ENCODE peak calls at places on chromosomes 3 and 15, in nine cellular contexts. W is CD8-positive, alpha-beta T cell; N is iPS DF 6.9; Y is sigmoid colon; L is effector memory CD4-positive, alpha-beta T cell; P is adrenal gland; J is breast epithelium; T is RWPE1; G is stomach. E is an unnamed sample.

GRCh38 chr3:45486136-45486535 is 97.8 kb downstream of the LARS2 start:
- DNase-seq in W (no peak), N (no peak), Y (no peak), L (no peak), P (no peak), J (no peak), T (no peak), G (no peak), E (no peak)

GRCh38 chr3:178170698-178171535 is 365.3 kb upstream of the KCNMB2 start:
- DNase-seq in W (no peak), N (no peak), Y (no peak), L (no peak), P (no peak), J (no peak), T (peak; percentile 47), G (no peak), E (no peak)

GRCh38 chr15:67997996-67998395 is 56.1 kb upstream of the PIAS1 start:
- DNase-seq in W (no peak), N (no peak), Y (no peak), L (no peak), P (peak; percentile 31), J (no peak), T (peak; percentile 81), G (no peak), E (no peak)

GRCh38 chr3:43243590-43244587 is 42.5 kb upstream of the SNRK start:
- DNase-seq in W (no peak), N (no peak), Y (no peak), L (no peak), P (no peak), J (no peak), T (no peak), G (no peak), E (no peak)

GRCh38 chr3:153749070-153749610 is 372.1 kb upstream of the ARHGEF26 start:
- DNase-seq in W (no peak), N (no peak), Y (no peak), L (no peak), P (no peak), J (no peak), T (no peak), G (no peak), E (no peak)

GRCh38 chr15:58748787-58749531 is 548 bp downstream of the ADAM10 start:
- DNase-seq in W (peak; percentile 22), N (no peak), Y (peak; percentile 75), L (peak; percentile 19), P (peak; percentile 58), J (no peak), T (no peak), G (peak; percentile 49), E (peak; percentile 41)

GRCh38 chr3:133890972-133891644 is 4.6 kb downstream of the RAB6B start:
- DNase-seq in W (no peak), N (no peak), Y (no peak), L (no peak), P (no peak), J (no peak), T (no peak), G (no peak), E (no peak)

GRCh38 chr15:93861956-93862741 is 369.2 kb upstream of the MCTP2 start:
- DNase-seq in W (no peak), N (no peak), Y (peak; percentile 65), L (no peak), P (peak; percentile 19), J (no peak), T (no peak), G (no peak), E (no peak)

GRCh38 chr3:87191641-87192040 is 35.5 kb upstream of the CHMP2B start:
- DNase-seq in W (no peak), N (no peak), Y (no peak), L (no peak), P (no peak), J (no peak), T (no peak), G (no peak), E (no peak)

GRCh38 chr15:65209701-65210643 is 1.3 kb downstream of the CILP start:
- DNase-seq in W (no peak), N (no peak), Y (peak; percentile 69), L (no peak), P (no peak), J (no peak), T (no peak), G (no peak), E (peak; percentile 46)

GRCh38 chr3:142027713-142028112 is 121.6 kb downstream of the TFDP2 start:
- DNase-seq in W (no peak), N (no peak), Y (no peak), L (no peak), P (no peak), J (no peak), T (peak; percentile 42), G (no peak), E (no peak)

GRCh38 chr15:75862796-75863195 is 19.5 kb downstream of the UBE2Q2 start:
- DNase-seq in W (no peak), N (no peak), Y (no peak), L (no peak), P (no peak), J (no peak), T (no peak), G (no peak), E (no peak)

GRCh38 chr15:90594297-90594696 is 64.6 kb downstream of the CRTC3 start:
- DNase-seq in W (peak; percentile 82), N (no peak), Y (peak; percentile 89), L (peak; percentile 58), P (peak; percentile 72), J (peak; percentile 79), T (peak; percentile 41), G (peak; percentile 92), E (peak; percentile 43)

GRCh38 chr15:90595760-90596155 is 66.0 kb downstream of the CRTC3 start:
- DNase-seq in W (no peak), N (no peak), Y (no peak), L (no peak), P (no peak), J (no peak), T (no peak), G (no peak), E (no peak)

GRCh38 chr15:90593469-90594158 is 63.9 kb downstream of the CRTC3 start:
- DNase-seq in W (no peak), N (no peak), Y (no peak), L (no peak), P (peak; percentile 53), J (no peak), T (no peak), G (no peak), E (no peak)

GRCh38 chr15:90591524-90591923 is 61.8 kb downstream of the CRTC3 start:
- DNase-seq in W (no peak), N (no peak), Y (no peak), L (no peak), P (no peak), J (no peak), T (no peak), G (no peak), E (no peak)

DNA sequence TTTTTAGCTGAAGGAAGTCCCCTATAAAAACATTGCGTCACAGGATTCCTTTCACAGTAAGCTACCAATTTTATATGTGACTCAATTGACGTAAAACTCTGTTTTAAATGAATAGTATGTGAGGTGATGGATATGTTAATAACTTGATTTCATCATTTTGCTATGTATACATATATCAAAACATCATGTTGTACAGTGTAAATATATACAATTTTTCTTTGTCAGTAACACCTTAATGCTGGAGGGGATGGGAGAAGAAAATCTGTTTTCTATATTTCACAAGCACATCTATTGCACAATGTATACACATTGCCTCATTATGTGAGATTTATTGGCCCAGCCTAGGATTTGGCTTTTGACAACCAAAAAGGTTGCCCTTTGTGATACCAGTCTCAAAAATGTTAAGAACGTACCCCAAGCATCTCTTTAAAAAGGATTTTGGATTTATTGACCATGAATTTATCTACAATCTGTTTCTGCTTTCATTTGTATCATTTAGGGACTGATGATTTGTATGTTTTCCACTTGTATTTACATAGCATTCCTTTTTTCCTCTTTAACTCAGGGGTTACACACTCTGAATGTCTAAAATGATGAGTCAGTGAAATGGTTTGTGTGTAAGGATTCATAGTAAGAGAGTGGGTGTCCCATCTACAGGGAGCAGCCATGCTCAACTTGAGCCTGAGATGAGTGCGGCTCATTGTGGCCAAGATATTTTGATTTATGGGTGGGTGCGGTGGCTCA is 62.6 kb downstream of the CRTC3 start:
- DNase-seq in W (no peak), N (no peak), Y (no peak), L (no peak), P (no peak), J (no peak), T (peak; percentile 48), G (no peak), E (no peak)
- H3K27ac ChIP-seq in W (no peak overlapping the region), N (no peak overlapping the region), Y (no peak overlapping the region), L (no peak overlapping the region), P (no peak overlapping the region), J (no peak overlapping the region), T (peak overlapping the region; percentile 87), G (no peak overlapping the region), E (peak overlapping the region; percentile 14)

DNA sequence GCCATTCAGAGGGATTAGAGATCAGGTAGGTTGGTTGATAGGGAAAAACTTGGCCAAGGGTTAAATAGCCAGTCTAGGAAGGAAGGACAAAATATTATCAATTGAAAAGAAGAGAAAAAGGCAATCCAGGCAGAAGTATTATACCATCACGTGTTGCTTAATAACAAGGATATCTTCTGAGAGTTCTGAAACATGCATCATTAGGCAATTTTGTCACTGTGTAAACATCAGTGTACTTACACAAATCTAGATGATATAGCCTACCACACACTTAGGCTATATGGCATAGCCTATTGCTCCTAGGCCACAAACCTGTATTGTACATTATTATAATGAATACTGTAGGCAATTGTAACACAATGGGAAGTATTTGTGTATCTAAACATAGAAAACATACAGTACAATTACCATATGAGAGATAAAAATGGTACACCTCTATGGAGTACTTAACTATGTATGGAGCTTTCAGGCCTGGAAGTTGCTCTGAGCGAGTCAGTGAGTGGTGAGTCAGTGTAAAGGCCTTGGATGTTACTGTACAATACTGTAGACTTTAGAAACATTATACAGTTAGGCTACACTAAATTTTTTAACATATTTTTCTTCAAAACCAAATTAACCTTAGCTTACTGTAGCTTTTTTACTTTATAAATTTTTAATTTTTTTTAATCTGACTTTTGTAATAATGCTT is 2.7 kb downstream of the TEX55 start:
- DNase-seq in W (no peak), N (no peak), Y (no peak), L (no peak), P (no peak), J (no peak), T (peak; percentile 13), G (no peak), E (no peak)
- H3K27ac ChIP-seq in W (no peak overlapping the region), N (no peak overlapping the region), Y (no peak overlapping the region), L (no peak overlapping the region), P (no peak overlapping the region), J (no peak overlapping the region), T (no peak overlapping the region), G (no peak overlapping the region), E (no peak overlapping the region)

GRCh38 chr3:73535137-73535536 is 89.6 kb downstream of the PDZRN3 start:
- DNase-seq in W (no peak), N (no peak), Y (no peak), L (no peak), P (no peak), J (no peak), T (no peak), G (no peak), E (no peak)
- H3K27ac ChIP-seq in W (no peak overlapping the region), N (no peak overlapping the region), Y (peak overlapping the region; percentile 90), L (no peak overlapping the region), P (no peak overlapping the region), J (no peak overlapping the region), T (no peak overlapping the region), G (no peak overlapping the region), E (no peak overlapping the region)

DNA sequence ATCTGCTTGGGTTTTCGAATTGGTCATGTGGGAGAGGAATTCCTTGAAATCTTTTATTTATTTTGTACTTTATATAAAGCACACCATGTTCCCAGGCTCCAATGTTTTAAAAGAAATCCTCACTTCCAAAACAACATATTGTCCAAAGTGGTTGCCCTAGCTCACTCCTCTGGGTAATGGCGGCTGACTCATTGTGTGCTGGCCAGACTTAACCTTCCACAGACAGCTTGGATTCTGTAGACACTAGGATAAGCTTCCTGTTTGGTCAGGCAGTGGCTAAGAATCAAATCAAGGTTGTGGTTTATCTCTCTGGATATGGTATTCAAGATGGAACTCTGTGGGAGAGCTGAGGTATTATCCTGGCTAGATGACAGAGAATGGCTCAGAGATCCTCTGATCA is 55.8 kb upstream of the FAM98B start:
- DNase-seq in W (no peak), N (no peak), Y (peak; percentile 74), L (no peak), P (peak; percentile 25), J (no peak), T (peak; percentile 67), G (no peak), E (no peak)
- H3K27ac ChIP-seq in W (no peak overlapping the region), N (no peak overlapping the region), Y (no peak overlapping the region), L (no peak overlapping the region), P (no peak overlapping the region), J (peak overlapping the region; percentile 40), T (no peak overlapping the region), G (no peak overlapping the region), E (no peak overlapping the region)

E was measured in uterus.